ENCODE peak calls at places on chromosome 2, in ten cellular contexts. W, F, V, C, U, I, A, T, Q and K are unnamed samples.
A peak's percentile ranks its signal among the peaks of the same experiment; 100 is the strongest.

GRCh38 chr2:39385172-39385571 is 51.9 kb downstream of the MAP4K3 start:
- DNase-seq in W (no peak), F (no peak), V (no peak), C (no peak), U (no peak), I (no peak), A (no peak), T (no peak), Q (no peak), K (no peak)

GRCh38 chr2:138516030-138516704 is 14.6 kb downstream of the SPOPL start:
- DNase-seq in W (no peak), F (no peak), V (no peak), C (no peak), U (no peak), I (peak; percentile 26), A (no peak), T (no peak), Q (no peak), K (no peak)

GRCh38 chr2:10407432-10407831 is 40.7 kb downstream of the ODC1 start:
- DNase-seq in W (no peak), F (no peak), V (no peak), C (no peak), U (no peak), I (no peak), A (no peak), T (no peak), Q (no peak), K (no peak)

GRCh38 chr2:72925328-72925943 is 8.1 kb downstream of the EMX1 start:
- DNase-seq in W (no peak), F (no peak), V (no peak), C (no peak), U (no peak), I (no peak), A (peak; percentile 65), T (no peak), Q (no peak), K (no peak)

GRCh38 chr2:186992597-186992996 is 143.6 kb upstream of the ZSWIM2 start:
- DNase-seq in W (no peak), F (no peak), V (no peak), C (no peak), U (no peak), I (no peak), A (no peak), T (no peak), Q (no peak), K (no peak)

GRCh38 chr2:235008584-235009044 is 56.8 kb downstream of the SH3BP4 start:
- DNase-seq in W (no peak), F (no peak), V (no peak), C (no peak), U (no peak), I (no peak), A (no peak), T (no peak), Q (no peak), K (no peak)

GRCh38 chr2:1550076-1550475 is 136.8 kb downstream of the TPO start:
- DNase-seq in W (no peak), F (no peak), V (no peak), C (no peak), U (no peak), I (no peak), A (no peak), T (no peak), Q (no peak), K (no peak)

GRCh38 chr2:160912276-160912675 is 248.0 kb upstream of the TANK start:
- DNase-seq in W (no peak), F (no peak), V (no peak), C (no peak), U (no peak), I (no peak), A (no peak), T (no peak), Q (no peak), K (no peak)

GRCh38 chr2:85890522-85891176 is 1.9 kb upstream of the ST3GAL5 start:
- DNase-seq in W (peak; percentile 74), F (no peak), V (no peak), C (no peak), U (no peak), I (no peak), A (no peak), T (no peak), Q (no peak), K (peak; percentile 45)

GRCh38 chr2:26633351-26633945 is 7.7 kb downstream of the CIB4 start:
- DNase-seq in W (no peak), F (no peak), V (no peak), C (no peak), U (no peak), I (no peak), A (no peak), T (no peak), Q (no peak), K (no peak)

GRCh38 chr2:205375453-205375852 is 306.8 kb upstream of the NRP2 start:
- DNase-seq in W (no peak), F (no peak), V (no peak), C (no peak), U (no peak), I (no peak), A (no peak), T (no peak), Q (no peak), K (no peak)

GRCh38 chr2:239438368-239438767 is 37.5 kb upstream of the HDAC4 start:
- DNase-seq in W (no peak), F (no peak), V (no peak), C (no peak), U (no peak), I (no peak), A (no peak), T (no peak), Q (no peak), K (no peak)

GRCh38 chr2:37771600-37772088 is 100.2 kb upstream of the CDC42EP3 start:
- DNase-seq in W (no peak), F (no peak), V (no peak), C (no peak), U (no peak), I (no peak), A (no peak), T (no peak), Q (no peak), K (no peak)

GRCh38 chr2:595831-596592 is 81.2 kb downstream of the TMEM18 start:
- DNase-seq in W (no peak), F (no peak), V (no peak), C (no peak), U (no peak), I (no peak), A (no peak), T (no peak), Q (no peak), K (no peak)

GRCh38 chr2:158994920-158995676 is 26.7 kb downstream of the TANC1 start:
- DNase-seq in W (no peak), F (no peak), V (no peak), C (no peak), U (no peak), I (no peak), A (peak; percentile 29), T (no peak), Q (no peak), K (no peak)